ENCODE peak calls at places on chromosomes 12 and 14, in four cellular contexts. One of them, this sample, is unnamed.

GRCh38 chr12:124441443-124442190 is 125.8 kb downstream of the NCOR2 start:
- DNase-seq in LHCN-M2: peak; percentile 97
- DNase-seq in NCI-H1092 treated with DMSO at 0.1 percent for 48 hours: no peak
- DNase-seq in activated CD8-positive, alpha-beta memory T cell treated with anti-CD3 and anti-CD28 coated beads for 1 hour: no peak
- DNase-seq in this sample: peak; percentile 82

GRCh38 chr12:8697120-8697475 is 693 bp upstream of the RIMKLB start:
- DNase-seq in LHCN-M2: peak; percentile 23
- DNase-seq in NCI-H1092 treated with DMSO at 0.1 percent for 48 hours: peak; percentile 73
- DNase-seq in activated CD8-positive, alpha-beta memory T cell treated with anti-CD3 and anti-CD28 coated beads for 1 hour: no peak
- DNase-seq in this sample: peak; percentile 43

GRCh38 chr12:25926536-25926935 is 31.9 kb upstream of the RASSF8 start:
- DNase-seq in LHCN-M2: no peak
- DNase-seq in NCI-H1092 treated with DMSO at 0.1 percent for 48 hours: no peak
- DNase-seq in activated CD8-positive, alpha-beta memory T cell treated with anti-CD3 and anti-CD28 coated beads for 1 hour: no peak
- DNase-seq in this sample: no peak

GRCh38 chr12:68612245-68612644 is 1.5 kb downstream of the RAP1B start:
- DNase-seq in LHCN-M2: no peak
- DNase-seq in NCI-H1092 treated with DMSO at 0.1 percent for 48 hours: no peak
- DNase-seq in activated CD8-positive, alpha-beta memory T cell treated with anti-CD3 and anti-CD28 coated beads for 1 hour: no peak
- DNase-seq in this sample: no peak

GRCh38 chr14:22657861-22658260 is 13.7 kb upstream of the OR6J1 start:
- DNase-seq in LHCN-M2: peak; percentile 52
- DNase-seq in NCI-H1092 treated with DMSO at 0.1 percent for 48 hours: peak; percentile 7
- DNase-seq in activated CD8-positive, alpha-beta memory T cell treated with anti-CD3 and anti-CD28 coated beads for 1 hour: no peak
- DNase-seq in this sample: peak; percentile 41

GRCh38 chr12:89156862-89157262 is 195.4 kb downstream of the DUSP6 start:
- DNase-seq in LHCN-M2: no peak
- DNase-seq in NCI-H1092 treated with DMSO at 0.1 percent for 48 hours: no peak
- DNase-seq in activated CD8-positive, alpha-beta memory T cell treated with anti-CD3 and anti-CD28 coated beads for 1 hour: no peak
- DNase-seq in this sample: no peak

GRCh38 chr14:100188392-100189030 is 29.1 kb upstream of the DEGS2 start:
- DNase-seq in LHCN-M2: no peak
- DNase-seq in NCI-H1092 treated with DMSO at 0.1 percent for 48 hours: no peak
- DNase-seq in activated CD8-positive, alpha-beta memory T cell treated with anti-CD3 and anti-CD28 coated beads for 1 hour: no peak
- DNase-seq in this sample: no peak

GRCh38 chr12:83823386-83824045 is 1089.1 kb downstream of the SLC6A15 start:
- DNase-seq in LHCN-M2: peak; percentile 1
- DNase-seq in NCI-H1092 treated with DMSO at 0.1 percent for 48 hours: peak; percentile 30
- DNase-seq in activated CD8-positive, alpha-beta memory T cell treated with anti-CD3 and anti-CD28 coated beads for 1 hour: no peak
- DNase-seq in this sample: peak; percentile 38

GRCh38 chr12:121934318-121934682 is 15.9 kb downstream of the CFAP251 start:
- DNase-seq in LHCN-M2: no peak
- DNase-seq in NCI-H1092 treated with DMSO at 0.1 percent for 48 hours: no peak
- DNase-seq in activated CD8-positive, alpha-beta memory T cell treated with anti-CD3 and anti-CD28 coated beads for 1 hour: no peak
- DNase-seq in this sample: no peak

GRCh38 chr12:71938728-71939385 is at the start of gene TPH2:
- DNase-seq in LHCN-M2: peak; percentile 59
- DNase-seq in NCI-H1092 treated with DMSO at 0.1 percent for 48 hours: no peak
- DNase-seq in activated CD8-positive, alpha-beta memory T cell treated with anti-CD3 and anti-CD28 coated beads for 1 hour: peak; percentile 10
- DNase-seq in this sample: peak; percentile 31

GRCh38 chr12:116818341-116818856 is 62.8 kb downstream of the HRK start:
- DNase-seq in LHCN-M2: no peak
- DNase-seq in NCI-H1092 treated with DMSO at 0.1 percent for 48 hours: no peak
- DNase-seq in activated CD8-positive, alpha-beta memory T cell treated with anti-CD3 and anti-CD28 coated beads for 1 hour: no peak
- DNase-seq in this sample: no peak

GRCh38 chr12:67161322-67161918 is 107.7 kb upstream of the CAND1 start:
- DNase-seq in LHCN-M2: peak; percentile 47
- DNase-seq in NCI-H1092 treated with DMSO at 0.1 percent for 48 hours: no peak
- DNase-seq in activated CD8-positive, alpha-beta memory T cell treated with anti-CD3 and anti-CD28 coated beads for 1 hour: no peak
- DNase-seq in this sample: no peak

GRCh38 chr14:77120771-77121743 is 20.5 kb downstream of the ZDHHC22 start:
- DNase-seq in LHCN-M2: no peak
- DNase-seq in NCI-H1092 treated with DMSO at 0.1 percent for 48 hours: peak; percentile 87
- DNase-seq in activated CD8-positive, alpha-beta memory T cell treated with anti-CD3 and anti-CD28 coated beads for 1 hour: no peak
- DNase-seq in this sample: no peak

GRCh38 chr12:19614601-19615442 is 175.5 kb downstream of the AEBP2 start:
- DNase-seq in LHCN-M2: no peak
- DNase-seq in NCI-H1092 treated with DMSO at 0.1 percent for 48 hours: no peak
- DNase-seq in activated CD8-positive, alpha-beta memory T cell treated with anti-CD3 and anti-CD28 coated beads for 1 hour: no peak
- DNase-seq in this sample: no peak

GRCh38 chr12:105237671-105238070 is 1.7 kb upstream of the APPL2 start:
- DNase-seq in LHCN-M2: no peak
- DNase-seq in NCI-H1092 treated with DMSO at 0.1 percent for 48 hours: no peak
- DNase-seq in activated CD8-positive, alpha-beta memory T cell treated with anti-CD3 and anti-CD28 coated beads for 1 hour: no peak
- DNase-seq in this sample: no peak

GRCh38 chr14:60722163-60722835 is 1.9 kb downstream of the SIX4 start:
- DNase-seq in LHCN-M2: peak; percentile 64
- DNase-seq in NCI-H1092 treated with DMSO at 0.1 percent for 48 hours: peak; percentile 67
- DNase-seq in activated CD8-positive, alpha-beta memory T cell treated with anti-CD3 and anti-CD28 coated beads for 1 hour: no peak
- DNase-seq in this sample: peak; percentile 62

GRCh38 chr12:110431957-110432587 is 18.1 kb downstream of the ARPC3 start:
- DNase-seq in LHCN-M2: no peak
- DNase-seq in NCI-H1092 treated with DMSO at 0.1 percent for 48 hours: no peak
- DNase-seq in activated CD8-positive, alpha-beta memory T cell treated with anti-CD3 and anti-CD28 coated beads for 1 hour: no peak
- DNase-seq in this sample: no peak

GRCh38 chr14:53845813-53846693 is 110.6 kb downstream of the BMP4 start:
- DNase-seq in LHCN-M2: no peak
- DNase-seq in NCI-H1092 treated with DMSO at 0.1 percent for 48 hours: no peak
- DNase-seq in activated CD8-positive, alpha-beta memory T cell treated with anti-CD3 and anti-CD28 coated beads for 1 hour: no peak
- DNase-seq in this sample: peak; percentile 20

GRCh38 chr14:68479247-68479646 is 313.6 kb downstream of the ZFP36L1 start:
- DNase-seq in LHCN-M2: no peak
- DNase-seq in NCI-H1092 treated with DMSO at 0.1 percent for 48 hours: no peak
- DNase-seq in activated CD8-positive, alpha-beta memory T cell treated with anti-CD3 and anti-CD28 coated beads for 1 hour: no peak
- DNase-seq in this sample: peak; percentile 94

GRCh38 chr12:130633771-130634170 is 82.3 kb downstream of the RIMBP2 start:
- DNase-seq in LHCN-M2: no peak
- DNase-seq in NCI-H1092 treated with DMSO at 0.1 percent for 48 hours: peak; percentile 97
- DNase-seq in activated CD8-positive, alpha-beta memory T cell treated with anti-CD3 and anti-CD28 coated beads for 1 hour: no peak
- DNase-seq in this sample: no peak

GRCh38 chr12:95721320-95721719 is 69.2 kb downstream of the NTN4 start:
- DNase-seq in LHCN-M2: peak; percentile 10
- DNase-seq in NCI-H1092 treated with DMSO at 0.1 percent for 48 hours: peak; percentile 3
- DNase-seq in activated CD8-positive, alpha-beta memory T cell treated with anti-CD3 and anti-CD28 coated beads for 1 hour: no peak
- DNase-seq in this sample: no peak

GRCh38 chr12:109725321-109726105 is 11.9 kb downstream of the FAM222A start:
- DNase-seq in LHCN-M2: no peak
- DNase-seq in NCI-H1092 treated with DMSO at 0.1 percent for 48 hours: no peak
- DNase-seq in activated CD8-positive, alpha-beta memory T cell treated with anti-CD3 and anti-CD28 coated beads for 1 hour: no peak
- DNase-seq in this sample: no peak

GRCh38 chr14:75905505-75905904 is 76.3 kb downstream of the TGFB3 start:
- DNase-seq in LHCN-M2: peak; percentile 25
- DNase-seq in NCI-H1092 treated with DMSO at 0.1 percent for 48 hours: no peak
- DNase-seq in activated CD8-positive, alpha-beta memory T cell treated with anti-CD3 and anti-CD28 coated beads for 1 hour: no peak
- DNase-seq in this sample: no peak

GRCh38 chr12:45273717-45274271 is 57.9 kb downstream of the ANO6 start:
- DNase-seq in LHCN-M2: peak; percentile 98
- DNase-seq in NCI-H1092 treated with DMSO at 0.1 percent for 48 hours: no peak
- DNase-seq in activated CD8-positive, alpha-beta memory T cell treated with anti-CD3 and anti-CD28 coated beads for 1 hour: no peak
- DNase-seq in this sample: peak; percentile 97

GRCh38 chr12:106605254-106605653 is 22.4 kb downstream of the RFX4 start:
- DNase-seq in LHCN-M2: no peak
- DNase-seq in NCI-H1092 treated with DMSO at 0.1 percent for 48 hours: no peak
- DNase-seq in activated CD8-positive, alpha-beta memory T cell treated with anti-CD3 and anti-CD28 coated beads for 1 hour: no peak
- DNase-seq in this sample: no peak

GRCh38 chr14:104712881-104713734 is 10.9 kb upstream of the ADSS1 start:
- DNase-seq in LHCN-M2: no peak
- DNase-seq in NCI-H1092 treated with DMSO at 0.1 percent for 48 hours: no peak
- DNase-seq in activated CD8-positive, alpha-beta memory T cell treated with anti-CD3 and anti-CD28 coated beads for 1 hour: no peak
- DNase-seq in this sample: no peak

GRCh38 chr14:38098074-38098846 is 109.4 kb upstream of the SSTR1 start:
- DNase-seq in LHCN-M2: peak; percentile 81
- DNase-seq in NCI-H1092 treated with DMSO at 0.1 percent for 48 hours: no peak
- DNase-seq in activated CD8-positive, alpha-beta memory T cell treated with anti-CD3 and anti-CD28 coated beads for 1 hour: no peak
- DNase-seq in this sample: no peak